ENCODE peak calls at places on chromosomes 3 and 15, in five cellular contexts. One of them, this sample, is unnamed.

GRCh38 chr3:158430448-158430847 is 140.5 kb upstream of the MLF1 start:
- DNase-seq in neuronal stem cell: no peak
- DNase-seq in H1: no peak
- DNase-seq in IMR-90: peak; percentile 16
- DNase-seq in mesendoderm: peak; percentile 1
- DNase-seq in this sample: no peak

GRCh38 chr3:50604110-50604621 is 7.4 kb downstream of the CISH start:
- DNase-seq in neuronal stem cell: no peak
- DNase-seq in IMR-90: no peak
- DNase-seq in mesendoderm: no peak
- DNase-seq in H1: no peak
- DNase-seq in this sample: no peak

GRCh38 chr15:48856947-48857346 is 21.0 kb upstream of the EID1 start:
- DNase-seq in neuronal stem cell: no peak
- DNase-seq in H1: no peak
- DNase-seq in mesendoderm: peak; percentile 82
- DNase-seq in IMR-90: peak; percentile 69
- DNase-seq in this sample: peak; percentile 39

GRCh38 chr15:90829942-90830440 is 38.4 kb upstream of the FURIN start:
- DNase-seq in IMR-90: no peak
- DNase-seq in mesendoderm: no peak
- DNase-seq in H1: no peak
- DNase-seq in neuronal stem cell: no peak
- DNase-seq in this sample: no peak

GRCh38 chr15:40511472-40512133 is 40.8 kb downstream of the CHST14 start:
- DNase-seq in neuronal stem cell: no peak
- DNase-seq in H1: peak; percentile 85
- DNase-seq in mesendoderm: peak; percentile 74
- DNase-seq in IMR-90: no peak
- DNase-seq in this sample: peak; percentile 84

GRCh38 chr15:52727825-52728224 is 48.6 kb upstream of the ATOSA start:
- DNase-seq in H1: no peak
- DNase-seq in neuronal stem cell: no peak
- DNase-seq in IMR-90: no peak
- DNase-seq in mesendoderm: no peak
- DNase-seq in this sample: no peak

GRCh38 chr3:56135941-56136340 is 332.3 kb downstream of the ERC2 start:
- DNase-seq in neuronal stem cell: no peak
- DNase-seq in IMR-90: no peak
- DNase-seq in mesendoderm: no peak
- DNase-seq in H1: no peak
- DNase-seq in this sample: no peak

GRCh38 chr3:185549111-185549510 is 3.3 kb downstream of the LIPH start:
- DNase-seq in IMR-90: peak; percentile 98
- DNase-seq in mesendoderm: no peak
- DNase-seq in neuronal stem cell: no peak
- DNase-seq in H1: no peak
- DNase-seq in this sample: no peak

GRCh38 chr3:141401584-141402475 is 33.5 kb downstream of the ZBTB38 start:
- DNase-seq in neuronal stem cell: no peak
- DNase-seq in mesendoderm: peak; percentile 55
- DNase-seq in IMR-90: no peak
- DNase-seq in H1: peak; percentile 69
- DNase-seq in this sample: peak; percentile 52

GRCh38 chr3:145857956-145858355 is 303.0 kb downstream of the PLOD2 start:
- DNase-seq in IMR-90: no peak
- DNase-seq in H1: no peak
- DNase-seq in mesendoderm: peak; percentile 26
- DNase-seq in neuronal stem cell: no peak
- DNase-seq in this sample: no peak

GRCh38 chr15:31390029-31390428 is 63.4 kb downstream of the KLF13 start:
- DNase-seq in neuronal stem cell: no peak
- DNase-seq in H1: no peak
- DNase-seq in IMR-90: no peak
- DNase-seq in mesendoderm: no peak
- DNase-seq in this sample: no peak

GRCh38 chr3:64972793-64973192 is 285.0 kb upstream of the ADAMTS9 start:
- DNase-seq in H1: no peak
- DNase-seq in IMR-90: peak; percentile 54
- DNase-seq in neuronal stem cell: no peak
- DNase-seq in mesendoderm: no peak
- DNase-seq in this sample: no peak

GRCh38 chr3:144586382-144586781 is 614.8 kb downstream of the DIPK2A start:
- DNase-seq in IMR-90: peak; percentile 66
- DNase-seq in mesendoderm: no peak
- DNase-seq in neuronal stem cell: no peak
- DNase-seq in H1: no peak
- DNase-seq in this sample: no peak

GRCh38 chr3:113148307-113148703 is 63.1 kb upstream of the BOC start:
- DNase-seq in neuronal stem cell: no peak
- DNase-seq in H1: no peak
- DNase-seq in mesendoderm: no peak
- DNase-seq in IMR-90: no peak
- DNase-seq in this sample: no peak

GRCh38 chr3:54358969-54359648 is 236.8 kb downstream of the CACNA2D3 start:
- DNase-seq in mesendoderm: no peak
- DNase-seq in H1: no peak
- DNase-seq in neuronal stem cell: no peak
- DNase-seq in IMR-90: no peak
- DNase-seq in this sample: no peak

GRCh38 chr3:122001892-122002291 is 20.2 kb downstream of the ILDR1 start:
- DNase-seq in mesendoderm: no peak
- DNase-seq in H1: no peak
- DNase-seq in IMR-90: no peak
- DNase-seq in neuronal stem cell: no peak
- DNase-seq in this sample: no peak

GRCh38 chr3:139251529-139251928 is 92.3 kb upstream of the MRPS22 start:
- DNase-seq in IMR-90: no peak
- DNase-seq in neuronal stem cell: no peak
- DNase-seq in mesendoderm: no peak
- DNase-seq in H1: peak; percentile 6
- DNase-seq in this sample: no peak

GRCh38 chr3:112230033-112230432 is 64.0 kb downstream of the SLC9C1 start:
- DNase-seq in IMR-90: no peak
- DNase-seq in H1: no peak
- DNase-seq in mesendoderm: no peak
- DNase-seq in neuronal stem cell: no peak
- DNase-seq in this sample: no peak

GRCh38 chr15:50148362-50148963 is 29.4 kb upstream of the ATP8B4 start:
- DNase-seq in neuronal stem cell: peak; percentile 70
- DNase-seq in IMR-90: peak; percentile 79
- DNase-seq in mesendoderm: peak; percentile 95
- DNase-seq in H1: no peak
- DNase-seq in this sample: peak; percentile 76

GRCh38 chr3:130423064-130423463 is 77.6 kb downstream of the COL6A5 start:
- DNase-seq in IMR-90: no peak
- DNase-seq in neuronal stem cell: no peak
- DNase-seq in mesendoderm: no peak
- DNase-seq in H1: no peak
- DNase-seq in this sample: no peak

GRCh38 chr15:33395376-33395775 is 84.6 kb downstream of the RYR3 start:
- DNase-seq in mesendoderm: no peak
- DNase-seq in H1: no peak
- DNase-seq in IMR-90: no peak
- DNase-seq in neuronal stem cell: no peak
- DNase-seq in this sample: no peak

GRCh38 chr3:45665101-45665572 is 24.1 kb upstream of the SACM1L start:
- DNase-seq in neuronal stem cell: no peak
- DNase-seq in IMR-90: peak; percentile 39
- DNase-seq in mesendoderm: peak; percentile 81
- DNase-seq in H1: no peak
- DNase-seq in this sample: peak; percentile 69

GRCh38 chr3:57110214-57110613 is 49.8 kb downstream of the SPATA12 start:
- DNase-seq in IMR-90: no peak
- DNase-seq in neuronal stem cell: peak; percentile 26
- DNase-seq in mesendoderm: no peak
- DNase-seq in H1: no peak
- DNase-seq in this sample: no peak

GRCh38 chr15:95486224-95486623 is 844.3 kb upstream of the NR2F2 start:
- DNase-seq in neuronal stem cell: no peak
- DNase-seq in IMR-90: no peak
- DNase-seq in mesendoderm: no peak
- DNase-seq in H1: no peak
- DNase-seq in this sample: no peak

GRCh38 chr15:95485367-95485766 is 845.1 kb upstream of the NR2F2 start:
- DNase-seq in neuronal stem cell: no peak
- DNase-seq in IMR-90: no peak
- DNase-seq in H1: no peak
- DNase-seq in mesendoderm: no peak
- DNase-seq in this sample: no peak
- H2AK5ac ChIP-seq in neuronal stem cell: no peak overlapping the region
- H2AK5ac ChIP-seq in IMR-90: no peak overlapping the region
- H2AK5ac ChIP-seq in H1: no peak overlapping the region
- H2AK5ac ChIP-seq in mesendoderm: no peak overlapping the region
- H2AK5ac ChIP-seq in this sample: no peak overlapping the region

DNA sequence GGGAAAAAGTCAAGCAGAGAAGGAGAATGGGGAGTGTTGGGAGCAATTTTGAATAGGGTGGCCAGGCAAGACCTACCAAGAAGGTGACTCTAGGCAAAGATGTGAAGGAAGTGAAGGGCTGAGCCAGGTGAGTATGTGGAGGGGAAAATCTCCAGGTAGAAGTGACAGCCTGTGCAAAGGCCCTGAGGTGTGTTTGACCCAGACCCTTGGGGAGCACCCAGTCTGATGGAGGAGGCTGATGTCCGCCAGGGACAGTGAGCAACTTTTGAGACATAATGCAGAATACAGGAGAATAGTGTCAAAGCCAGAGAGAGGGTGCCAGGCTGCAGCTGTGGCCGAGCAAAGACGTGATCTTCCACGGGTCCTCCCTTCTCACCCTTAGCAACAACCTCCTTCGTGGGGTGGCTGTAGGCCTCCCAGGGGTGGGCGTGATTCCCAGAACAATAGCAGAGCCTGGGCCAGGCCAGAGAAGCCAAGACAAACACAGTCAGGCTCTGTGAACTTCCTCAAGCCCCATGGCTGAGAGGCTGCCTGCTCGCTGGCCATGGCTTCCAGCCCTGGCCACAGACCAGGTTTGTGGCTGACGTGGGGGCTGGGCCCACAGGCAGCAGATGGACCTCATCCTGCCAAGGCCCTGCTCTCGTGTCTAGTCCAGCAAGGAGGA is 58.1 kb downstream of the SLC6A6 start:
- DNase-seq in neuronal stem cell: no peak
- DNase-seq in IMR-90: peak; percentile 93
- DNase-seq in mesendoderm: no peak
- DNase-seq in H1: no peak
- DNase-seq in this sample: no peak
- H2AK5ac ChIP-seq in neuronal stem cell: no peak overlapping the region
- H2AK5ac ChIP-seq in IMR-90: peak overlapping the region; percentile 53
- H2AK5ac ChIP-seq in mesendoderm: no peak overlapping the region
- H2AK5ac ChIP-seq in H1: no peak overlapping the region
- H2AK5ac ChIP-seq in this sample: no peak overlapping the region

DNA sequence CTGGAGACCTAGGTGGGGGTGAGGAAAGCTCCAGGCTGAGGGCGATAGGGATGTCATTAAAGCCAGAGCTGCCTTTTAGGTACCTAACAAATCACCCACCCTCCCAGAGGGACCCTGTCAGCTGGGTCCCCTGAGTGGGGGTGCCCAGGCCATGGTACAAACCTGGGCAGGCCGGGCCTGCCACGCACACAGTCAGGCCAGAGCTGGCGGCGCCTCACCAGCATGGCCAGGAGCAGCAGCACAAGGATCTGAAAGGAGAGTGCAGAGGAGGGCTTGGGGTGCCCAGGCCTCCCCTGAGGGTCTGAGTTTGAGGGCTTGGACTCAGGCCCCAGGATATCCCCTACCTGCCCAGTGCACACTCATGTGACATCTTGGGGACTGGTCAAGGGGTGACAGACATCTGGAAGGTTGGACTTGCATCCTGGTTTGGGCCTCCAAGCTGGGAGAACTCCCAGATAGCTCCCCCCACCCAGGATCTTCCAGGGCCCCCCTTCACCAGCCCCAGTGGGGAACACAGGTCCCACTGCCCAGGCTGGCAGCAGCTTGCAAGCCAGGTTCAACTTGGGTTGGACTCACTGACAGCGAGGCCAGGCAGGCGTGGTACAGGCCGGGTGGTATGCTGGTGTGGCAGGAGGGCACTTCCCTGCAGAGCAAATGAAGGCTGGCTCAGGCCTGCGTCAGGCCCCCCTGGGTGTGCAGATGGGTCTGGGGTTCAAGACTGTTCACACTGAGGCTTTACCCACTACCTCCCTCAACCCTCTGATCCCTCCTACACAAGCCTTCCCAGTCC is 5.2 kb downstream of the STRA6 start:
- DNase-seq in IMR-90: no peak
- DNase-seq in mesendoderm: no peak
- DNase-seq in neuronal stem cell: no peak
- DNase-seq in H1: no peak
- DNase-seq in this sample: no peak
- H2AK5ac ChIP-seq in IMR-90: peak overlapping the region; percentile 79
- H2AK5ac ChIP-seq in mesendoderm: no peak overlapping the region
- H2AK5ac ChIP-seq in neuronal stem cell: peak overlapping the region; percentile 80
- H2AK5ac ChIP-seq in H1: no peak overlapping the region
- H2AK5ac ChIP-seq in this sample: no peak overlapping the region

GRCh38 chr15:62873203-62873602 is 169.3 kb upstream of the TPM1 start:
- DNase-seq in H1: peak; percentile 37
- DNase-seq in IMR-90: peak; percentile 41
- DNase-seq in mesendoderm: no peak
- DNase-seq in neuronal stem cell: no peak
- DNase-seq in this sample: no peak

GRCh38 chr15:62866366-62866765 is 176.2 kb upstream of the TPM1 start:
- DNase-seq in neuronal stem cell: no peak
- DNase-seq in IMR-90: no peak
- DNase-seq in mesendoderm: no peak
- DNase-seq in H1: peak; percentile 33
- DNase-seq in this sample: no peak

GRCh38 chr15:62870216-62870615 is 172.3 kb upstream of the TPM1 start:
- DNase-seq in neuronal stem cell: no peak
- DNase-seq in H1: no peak
- DNase-seq in mesendoderm: no peak
- DNase-seq in IMR-90: no peak
- DNase-seq in this sample: no peak

GRCh38 chr15:62869116-62869515 is 173.4 kb upstream of the TPM1 start:
- DNase-seq in neuronal stem cell: no peak
- DNase-seq in IMR-90: no peak
- DNase-seq in H1: peak; percentile 35
- DNase-seq in mesendoderm: no peak
- DNase-seq in this sample: no peak

DNA sequence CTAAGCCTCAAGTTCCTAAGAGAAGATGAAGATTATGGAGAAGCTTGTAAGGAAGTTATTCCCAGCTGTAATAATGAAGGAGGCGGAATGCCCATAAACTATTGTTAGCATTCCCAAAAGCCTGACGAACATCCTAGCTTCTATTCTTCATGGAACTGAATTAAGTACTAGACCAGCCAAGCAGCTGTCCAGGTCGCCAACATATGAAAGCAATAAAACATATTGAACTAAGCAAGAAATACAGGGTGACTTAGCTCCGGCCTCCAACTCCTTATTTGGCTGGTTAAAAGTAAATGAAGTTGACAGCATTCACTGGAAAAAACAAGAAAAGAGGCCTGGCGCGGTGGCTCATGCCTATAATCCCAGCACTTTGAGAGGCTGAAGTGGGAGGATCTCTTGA is 174.0 kb upstream of the TPM1 start:
- DNase-seq in neuronal stem cell: no peak
- DNase-seq in H1: no peak
- DNase-seq in mesendoderm: no peak
- DNase-seq in IMR-90: no peak
- DNase-seq in this sample: no peak
- H2AK5ac ChIP-seq in neuronal stem cell: no peak overlapping the region
- H2AK5ac ChIP-seq in H1: no peak overlapping the region
- H2AK5ac ChIP-seq in mesendoderm: no peak overlapping the region
- H2AK5ac ChIP-seq in IMR-90: no peak overlapping the region
- H2AK5ac ChIP-seq in this sample: no peak overlapping the region

GRCh38 chr15:64703632-64703959 is 71.8 kb downstream of the RBPMS2 start:
- DNase-seq in H1: no peak
- DNase-seq in mesendoderm: peak; percentile 53
- DNase-seq in IMR-90: no peak
- DNase-seq in neuronal stem cell: no peak
- DNase-seq in this sample: no peak
- H2AK5ac ChIP-seq in H1: peak overlapping the region; percentile 58
- H2AK5ac ChIP-seq in mesendoderm: peak overlapping the region; percentile 98
- H2AK5ac ChIP-seq in IMR-90: peak overlapping the region; percentile 97
- H2AK5ac ChIP-seq in neuronal stem cell: no peak overlapping the region
- H2AK5ac ChIP-seq in this sample: no peak overlapping the region